ENCODE peak calls at places on chromosome 3, in eight cellular contexts. B is right cardiac atrium; S is ELR; V is stimulated activated CD8-positive, alpha-beta memory T cell treated with anti-CD3 and anti-CD28 coated beads, Interleukin-7, amount 100 ng/mL, for 1 hour; N is SJSA1; T is HuH-7; U is fibroblast of mammary gland; L is naive thymus-derived CD8-positive, alpha-beta T cell. W is an unnamed sample.

GRCh38 chr3:69639851-69640250 is 99.4 kb upstream of the MITF start:
- DNase-seq in B (no peak), S (no peak), V (no peak), N (no peak), T (no peak), U (no peak), L (no peak), W (no peak)

GRCh38 chr3:160084998-160085397 is 96.4 kb downstream of the IL12A start:
- DNase-seq in B (no peak), S (no peak), V (no peak), N (no peak), T (no peak), U (no peak), L (no peak), W (no peak)

GRCh38 chr3:15333099-15333956 is 942 bp upstream of the SH3BP5 start:
- DNase-seq in B (no peak), S (no peak), V (no peak), N (no peak), T (no peak), U (no peak), L (no peak), W (no peak)

GRCh38 chr3:99323940-99324339 is 314.5 kb upstream of the COL8A1 start:
- DNase-seq in B (no peak), S (no peak), V (no peak), N (no peak), T (no peak), U (no peak), L (no peak), W (no peak)

GRCh38 chr3:155753038-155753647 is 8.3 kb upstream of the PLCH1 start:
- DNase-seq in B (no peak), S (peak; percentile 62), V (no peak), N (no peak), T (no peak), U (peak; percentile 51), L (no peak), W (no peak)

GRCh38 chr3:107757140-107757539 is 234.4 kb downstream of the BBX start:
- DNase-seq in B (no peak), S (no peak), V (no peak), N (no peak), T (no peak), U (no peak), L (no peak), W (no peak)

GRCh38 chr3:173553635-173554280 is 156.2 kb downstream of the NLGN1 start:
- DNase-seq in B (peak; percentile 19), S (peak; percentile 63), V (no peak), N (peak; percentile 8), T (no peak), U (peak; percentile 62), L (no peak), W (peak; percentile 31)

GRCh38 chr3:79490165-79491028 is 277.4 kb downstream of the ROBO1 start:
- DNase-seq in B (peak; percentile 70), S (peak; percentile 7), V (no peak), N (no peak), T (no peak), U (peak; percentile 47), L (no peak), W (no peak)

GRCh38 chr3:97971679-97972567 is at the start of gene RIOX2:
- DNase-seq in B (peak; percentile 87), S (peak; percentile 71), V (peak; percentile 45), N (peak; percentile 52), T (peak; percentile 80), U (peak; percentile 67), L (peak; percentile 59), W (peak; percentile 32)

GRCh38 chr3:107969994-107970896 is 120.6 kb downstream of the CD47 start:
- DNase-seq in B (peak; percentile 45), S (no peak), V (no peak), N (no peak), T (no peak), U (no peak), L (no peak), W (no peak)

GRCh38 chr3:160569874-160570273 is 4.5 kb upstream of the KPNA4 start:
- DNase-seq in B (no peak), S (peak; percentile 27), V (no peak), N (no peak), T (no peak), U (no peak), L (no peak), W (no peak)

GRCh38 chr3:46925585-46925934 is 48.0 kb downstream of the PTH1R start:
- DNase-seq in B (peak; percentile 68), S (no peak), V (no peak), N (no peak), T (no peak), U (no peak), L (no peak), W (no peak)

GRCh38 chr3:104546301-104546700 is 820.4 kb upstream of the ALCAM start:
- DNase-seq in B (no peak), S (no peak), V (no peak), N (no peak), T (no peak), U (no peak), L (no peak), W (no peak)

GRCh38 chr3:126355777-126356372 is 1.3 kb downstream of the KLF15 start:
- DNase-seq in B (peak; percentile 98), S (peak; percentile 49), V (no peak), N (peak; percentile 29), T (peak; percentile 100), U (peak; percentile 87), L (no peak), W (peak; percentile 46)

GRCh38 chr3:116569611-116570010 is 124.3 kb upstream of the LSAMP start:
- DNase-seq in B (no peak), S (no peak), V (no peak), N (no peak), T (no peak), U (peak; percentile 0), L (no peak), W (no peak)

GRCh38 chr3:105387122-105387751 is 20.5 kb downstream of the ALCAM start:
- DNase-seq in B (no peak), S (peak; percentile 75), V (no peak), N (peak; percentile 37), T (no peak), U (peak; percentile 68), L (no peak), W (no peak)

GRCh38 chr3:133514418-133514817 is 59.1 kb upstream of the CDV3 start:
- DNase-seq in B (no peak), S (no peak), V (no peak), N (no peak), T (no peak), U (no peak), L (no peak), W (no peak)

GRCh38 chr3:10835406-10835805 is 19.4 kb downstream of the SLC6A11 start:
- DNase-seq in B (no peak), S (no peak), V (no peak), N (no peak), T (peak; percentile 46), U (no peak), L (no peak), W (no peak)

GRCh38 chr3:127739347-127740135 is 66.8 kb downstream of the ABTB1 start:
- DNase-seq in B (no peak), S (no peak), V (no peak), N (no peak), T (no peak), U (peak; percentile 59), L (no peak), W (no peak)

GRCh38 chr3:13517253-13517977 is 31.5 kb upstream of the FBLN2 start:
- DNase-seq in B (peak; percentile 91), S (no peak), V (no peak), N (no peak), T (no peak), U (no peak), L (no peak), W (no peak)

GRCh38 chr3:160678447-160678846 is 1.5 kb downstream of the ARL14 start:
- DNase-seq in B (no peak), S (no peak), V (no peak), N (no peak), T (peak; percentile 28), U (no peak), L (no peak), W (no peak)

GRCh38 chr3:44114142-44114541 is 127.5 kb upstream of the TOPAZ1 start:
- DNase-seq in B (peak; percentile 39), S (no peak), V (no peak), N (no peak), T (peak; percentile 86), U (peak; percentile 46), L (peak; percentile 17), W (peak; percentile 42)

GRCh38 chr3:13546667-13547171 is 2.2 kb upstream of the FBLN2 start:
- DNase-seq in B (peak; percentile 83), S (peak; percentile 72), V (no peak), N (peak; percentile 31), T (no peak), U (no peak), L (no peak), W (no peak)

GRCh38 chr3:153670577-153670976 is 450.6 kb upstream of the ARHGEF26 start:
- DNase-seq in B (no peak), S (no peak), V (no peak), N (no peak), T (no peak), U (no peak), L (no peak), W (no peak)

GRCh38 chr3:89964347-89964746 is 856.9 kb downstream of the EPHA3 start:
- DNase-seq in B (no peak), S (no peak), V (no peak), N (no peak), T (no peak), U (peak; percentile 50), L (no peak), W (no peak)

GRCh38 chr3:168218600-168218999 is 122.9 kb upstream of the GOLIM4 start:
- DNase-seq in B (no peak), S (no peak), V (no peak), N (no peak), T (no peak), U (no peak), L (no peak), W (no peak)

GRCh38 chr3:58321791-58322190 is 10.9 kb upstream of the PXK start:
- DNase-seq in B (no peak), S (no peak), V (no peak), N (no peak), T (no peak), U (no peak), L (no peak), W (no peak)

GRCh38 chr3:160981217-160981938 is 123.8 kb downstream of the B3GALNT1 start:
- DNase-seq in B (no peak), S (no peak), V (no peak), N (no peak), T (no peak), U (peak; percentile 23), L (no peak), W (no peak)

GRCh38 chr3:144864646-144865045 is 893.0 kb downstream of the DIPK2A start:
- DNase-seq in B (no peak), S (no peak), V (no peak), N (no peak), T (no peak), U (no peak), L (no peak), W (no peak)

W was measured in HCT116.